ENCODE peak calls at places on chromosomes 12 and 14, in seven cellular contexts. M is astrocyte of the spinal cord; B is HFFc6; I is neural crest cell; V is T-helper 17 cell; J is endothelial cell of umbilical vein; Q is central memory CD8-positive, alpha-beta T cell. K is an unnamed sample.
A peak's percentile ranks its signal among the peaks of the same experiment; 100 is the strongest.

GRCh38 chr12:123621619-123622530 is 11.6 kb downstream of the EIF2B1 start:
- DNase-seq in M (no peak), B (no peak), I (no peak), V (no peak), J (no peak), Q (no peak), K (no peak)

GRCh38 chr14:102508774-102509743 is 517 bp downstream of the ANKRD9 start:
- DNase-seq in M (peak; percentile 22), B (no peak), I (no peak), V (peak; percentile 41), J (peak; percentile 35), Q (no peak), K (peak; percentile 79)

GRCh38 chr14:71418591-71419245 is 511.5 kb downstream of the PCNX1 start:
- DNase-seq in M (no peak), B (no peak), I (no peak), V (no peak), J (no peak), Q (no peak), K (no peak)

GRCh38 chr12:27523305-27523641 is 733 bp upstream of the PPFIBP1 start:
- DNase-seq in M (no peak), B (peak; percentile 6), I (no peak), V (no peak), J (no peak), Q (no peak), K (no peak)

GRCh38 chr12:2580821-2581220 is 213.9 kb upstream of the FKBP4 start:
- DNase-seq in M (peak; percentile 14), B (no peak), I (no peak), V (no peak), J (no peak), Q (no peak), K (no peak)

GRCh38 chr14:40870252-40870651 is 736.4 kb upstream of the LRFN5 start:
- DNase-seq in M (no peak), B (no peak), I (no peak), V (no peak), J (no peak), Q (no peak), K (no peak)

GRCh38 chr14:71579331-71579730 is 352.9 kb upstream of the RGS6 start:
- DNase-seq in M (no peak), B (no peak), I (no peak), V (no peak), J (no peak), Q (no peak), K (no peak)

GRCh38 chr12:7970475-7971252 is 34.7 kb upstream of the SLC2A3 start:
- DNase-seq in M (peak; percentile 96), B (peak; percentile 93), I (peak; percentile 71), V (peak; percentile 76), J (peak; percentile 94), Q (peak; percentile 71), K (peak; percentile 99)

GRCh38 chr14:96272777-96273471 is 16.9 kb downstream of the BDKRB1 start:
- DNase-seq in M (no peak), B (no peak), I (no peak), V (no peak), J (no peak), Q (no peak), K (no peak)

GRCh38 chr12:131943389-131943788 is 6.4 kb upstream of the EP400 start:
- DNase-seq in M (no peak), B (no peak), I (no peak), V (no peak), J (no peak), Q (no peak), K (no peak)

GRCh38 chr14:37625597-37626595 is 30.5 kb downstream of the TTC6 start:
- DNase-seq in M (peak; percentile 53), B (no peak), I (no peak), V (no peak), J (no peak), Q (no peak), K (no peak)

GRCh38 chr12:66166561-66166960 is 3.2 kb downstream of the TMBIM4 start:
- DNase-seq in M (no peak), B (no peak), I (no peak), V (no peak), J (no peak), Q (no peak), K (no peak)

GRCh38 chr12:115149685-115150378 is 465.9 kb upstream of the TBX3 start:
- DNase-seq in M (peak; percentile 86), B (peak; percentile 99), I (no peak), V (no peak), J (no peak), Q (no peak), K (peak; percentile 93)

GRCh38 chr12:111687952-111688351 is 2.1 kb downstream of the ACAD10 start:
- DNase-seq in M (no peak), B (no peak), I (no peak), V (no peak), J (no peak), Q (no peak), K (no peak)

GRCh38 chr12:84046869-84047268 is 865.7 kb downstream of the SLC6A15 start:
- DNase-seq in M (no peak), B (peak; percentile 15), I (no peak), V (no peak), J (no peak), Q (no peak), K (peak; percentile 2)

GRCh38 chr12:53744730-53745129 is 7.0 kb downstream of the CISTR start:
- DNase-seq in M (no peak), B (no peak), I (no peak), V (no peak), J (no peak), Q (no peak), K (no peak)

GRCh38 chr14:53432378-53432802 is 279.3 kb upstream of the DDHD1 start:
- DNase-seq in M (peak; percentile 46), B (peak; percentile 35), I (peak; percentile 6), V (no peak), J (peak; percentile 70), Q (no peak), K (peak; percentile 70)

GRCh38 chr14:61671086-61671485 is 24.2 kb upstream of the HIF1A start:
- DNase-seq in M (no peak), B (no peak), I (no peak), V (no peak), J (peak; percentile 77), Q (no peak), K (no peak)

GRCh38 chr12:108797677-108798076 is 59.7 kb downstream of the SSH1 start:
- DNase-seq in M (no peak), B (no peak), I (no peak), V (no peak), J (no peak), Q (no peak), K (no peak)

GRCh38 chr12:113453330-113453729 is 18.3 kb downstream of the LHX5 start:
- DNase-seq in M (no peak), B (no peak), I (no peak), V (no peak), J (no peak), Q (no peak), K (no peak)

GRCh38 chr14:77120771-77121743 is 20.5 kb downstream of the ZDHHC22 start:
- DNase-seq in M (no peak), B (no peak), I (no peak), V (peak; percentile 23), J (no peak), Q (peak; percentile 42), K (no peak)

K was measured in foreskin fibroblast.